ENCODE peak calls at places on chromosomes 4 and X, in four cellular contexts. P, N, D and M are unnamed samples.

GRCh38 chrX:107731831-107732502 is 43.6 kb downstream of the TSC22D3 start:
- DNase-seq in P (peak; percentile 61), N (peak; percentile 70), D (peak; percentile 52), M (no peak)

GRCh38 chrX:50881028-50881427 is 29.5 kb upstream of the BMP15 start:
- DNase-seq in P (no peak), N (no peak), D (no peak), M (no peak)

GRCh38 chr4:143411527-143412480 is 75.1 kb downstream of the GAB1 start:
- DNase-seq in P (no peak), N (no peak), D (no peak), M (no peak)

GRCh38 chrX:110280954-110281353 is 36.9 kb downstream of the AMMECR1 start:
- DNase-seq in P (no peak), N (no peak), D (no peak), M (no peak)

GRCh38 chrX:154082396-154083133 is 15.0 kb downstream of the MECP2 start:
- DNase-seq in P (no peak), N (no peak), D (no peak), M (no peak)

GRCh38 chr4:123577507-123577906 is 180.9 kb downstream of the SPRY1 start:
- DNase-seq in P (no peak), N (no peak), D (no peak), M (no peak)

GRCh38 chr4:169272265-169272886 is 1.6 kb upstream of the SH3RF1 start:
- DNase-seq in P (no peak), N (no peak), D (no peak), M (no peak)

GRCh38 chr4:156169011-156169410 is 215.3 kb upstream of the CTSO start:
- DNase-seq in P (peak; percentile 30), N (no peak), D (peak; percentile 17), M (peak; percentile 3)

GRCh38 chrX:116272328-116272727 is 101.8 kb downstream of the AGTR2 start:
- DNase-seq in P (no peak), N (no peak), D (no peak), M (no peak)

DNA sequence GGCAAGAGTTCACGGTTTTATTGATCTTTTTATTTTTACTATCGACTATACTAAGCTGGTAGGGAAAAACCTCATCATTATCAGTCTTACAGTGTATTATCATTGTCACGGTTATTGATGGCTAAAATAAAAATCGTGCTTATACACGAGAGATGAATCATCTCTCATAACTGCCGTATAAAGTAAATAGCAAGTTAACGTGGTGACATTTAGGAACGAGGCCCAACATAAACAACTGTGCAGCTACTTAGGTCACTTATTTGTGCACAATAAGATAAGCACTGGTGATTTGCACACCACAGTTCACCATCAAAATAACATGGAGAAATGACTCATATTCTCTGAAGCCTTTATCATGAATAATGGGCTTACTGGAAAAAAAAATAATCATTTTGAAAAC is 482.1 kb upstream of the TENM3 start:
- DNase-seq in P (no peak), N (no peak), D (no peak), M (no peak)
- TF ChIP-seq ELF4 in P (no peak), N (no peak), D (no peak), M (no peak)

GRCh38 chr4:7546152-7546808 is 111.5 kb upstream of the PSAPL1 start:
- DNase-seq in P (no peak), N (no peak), D (no peak), M (no peak)

GRCh38 chr4:7542781-7543180 is 108.1 kb upstream of the PSAPL1 start:
- DNase-seq in P (no peak), N (no peak), D (no peak), M (no peak)

GRCh38 chr4:7546809-7547367 is 112.2 kb upstream of the PSAPL1 start:
- DNase-seq in P (no peak), N (no peak), D (no peak), M (no peak)

GRCh38 chr4:7549866-7550265 is 115.1 kb upstream of the PSAPL1 start:
- DNase-seq in P (no peak), N (no peak), D (no peak), M (no peak)

DNA sequence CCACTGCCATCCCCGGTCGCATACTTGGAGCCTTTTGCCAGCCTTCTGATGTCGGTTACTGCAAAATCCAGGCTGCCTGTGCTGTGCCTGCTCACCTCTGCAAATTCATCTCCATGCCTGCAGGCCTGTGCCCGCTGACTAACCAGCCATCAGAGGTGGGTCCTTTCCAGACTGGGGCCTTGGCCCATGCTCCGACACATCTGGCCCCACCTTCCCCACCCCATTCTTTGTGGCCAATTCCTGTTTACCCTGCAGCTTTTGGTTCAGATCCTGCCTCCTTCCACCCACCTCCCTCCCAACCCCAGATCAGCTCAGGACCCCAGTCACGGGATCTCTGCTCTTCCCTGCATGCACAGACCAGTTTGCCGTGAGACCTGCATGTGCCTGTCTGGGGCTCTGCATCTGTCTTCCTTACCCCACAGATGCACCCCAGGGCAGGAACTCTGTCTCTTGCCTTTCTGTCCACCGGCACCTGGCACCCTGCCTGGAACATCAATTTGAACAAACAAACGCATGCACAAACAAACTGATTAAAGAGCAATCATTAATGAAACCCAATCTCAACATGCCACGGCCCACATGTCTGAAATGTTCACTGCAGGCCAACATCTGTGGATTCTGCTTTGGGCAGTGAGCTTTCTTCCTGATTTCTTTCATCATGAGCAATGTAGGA is 112.8 kb upstream of the PSAPL1 start:
- DNase-seq in P (no peak), N (no peak), D (no peak), M (no peak)
- TF ChIP-seq ELF4 in P (no peak), N (no peak), D (no peak), M (no peak)

DNA sequence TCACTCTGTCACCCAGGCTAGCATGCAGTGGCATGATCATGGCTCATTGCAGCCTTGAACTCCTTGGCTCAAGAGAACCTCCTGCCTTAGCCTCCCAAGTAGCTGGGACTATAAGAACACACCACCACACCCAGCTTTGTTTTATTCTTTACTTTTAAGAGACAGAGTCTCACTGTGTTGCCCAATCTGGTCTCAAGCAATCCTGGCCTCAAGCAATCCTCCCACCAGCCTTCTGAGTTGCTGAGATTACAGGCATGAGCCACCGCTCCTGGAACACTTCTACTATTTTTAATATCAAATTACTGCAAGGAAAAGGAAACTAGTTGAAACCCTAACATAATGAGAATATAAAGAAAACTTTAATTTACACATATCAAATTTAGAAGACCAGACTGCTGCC is 85.4 kb downstream of the FAM13A start:
- DNase-seq in P (no peak), N (no peak), D (no peak), M (no peak)
- TF ChIP-seq ELF4 in P (no peak), N (no peak), D (no peak), M (no peak)

GRCh38 chr4:2263701-2264321 is 1.9 kb upstream of the MXD4 start:
- DNase-seq in P (no peak), N (no peak), D (no peak), M (no peak)
- TF ChIP-seq ELF4 in P (no peak), N (no peak), D (no peak), M (no peak)

GRCh38 chr4:24966076-24966475 is 53.2 kb upstream of the CCDC149 start:
- DNase-seq in P (no peak), N (no peak), D (no peak), M (no peak)
- TF ChIP-seq ELF4 in P (no peak), N (no peak), D (no peak), M (no peak)

DNA sequence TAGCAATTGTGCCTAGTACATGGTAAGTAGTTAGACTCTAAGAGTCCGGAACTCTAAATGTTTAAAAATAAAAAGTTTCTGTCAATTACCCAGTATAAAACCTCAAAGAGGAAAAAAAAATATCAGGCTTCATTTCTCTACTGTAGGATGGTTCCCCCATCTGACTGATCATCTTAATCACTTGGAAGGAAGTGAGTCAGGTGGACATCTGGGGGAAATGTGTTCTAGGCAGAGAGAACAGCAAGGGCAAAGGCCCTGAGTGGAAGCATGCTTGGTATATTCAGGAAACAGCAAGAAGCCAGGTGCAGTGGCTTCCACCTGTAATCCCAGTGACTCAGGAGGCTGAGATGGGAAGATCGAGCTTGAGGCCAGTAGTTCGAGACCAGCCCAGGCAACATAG is 2.9 kb upstream of the EIF1AX start:
- DNase-seq in P (no peak), N (no peak), D (no peak), M (no peak)
- TF ChIP-seq ELF4 in P (no peak), N (no peak), D (no peak), M (no peak)

DNA sequence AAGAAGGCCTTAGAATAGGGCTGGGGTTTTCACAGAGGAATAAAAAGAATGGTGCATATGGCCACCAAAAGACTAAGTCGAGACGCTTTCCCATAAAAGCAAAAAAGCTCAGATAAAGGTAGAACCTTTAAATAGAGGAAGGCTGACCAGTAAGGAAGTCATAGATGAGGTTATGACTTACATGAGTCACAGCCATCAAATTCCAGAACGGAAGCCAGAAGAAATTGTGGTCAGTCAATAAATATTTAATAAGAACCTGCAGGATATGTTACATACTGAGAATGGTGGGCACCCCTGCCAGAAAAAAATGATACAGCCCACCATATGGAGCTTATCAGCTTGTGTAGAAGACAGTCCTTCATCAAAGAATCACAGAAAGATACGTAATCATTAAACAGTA is 120.1 kb downstream of the MANBA start:
- DNase-seq in P (no peak), N (no peak), D (no peak), M (no peak)
- TF ChIP-seq ELF4 in P (no peak), N (no peak), D (no peak), M (no peak)

DNA sequence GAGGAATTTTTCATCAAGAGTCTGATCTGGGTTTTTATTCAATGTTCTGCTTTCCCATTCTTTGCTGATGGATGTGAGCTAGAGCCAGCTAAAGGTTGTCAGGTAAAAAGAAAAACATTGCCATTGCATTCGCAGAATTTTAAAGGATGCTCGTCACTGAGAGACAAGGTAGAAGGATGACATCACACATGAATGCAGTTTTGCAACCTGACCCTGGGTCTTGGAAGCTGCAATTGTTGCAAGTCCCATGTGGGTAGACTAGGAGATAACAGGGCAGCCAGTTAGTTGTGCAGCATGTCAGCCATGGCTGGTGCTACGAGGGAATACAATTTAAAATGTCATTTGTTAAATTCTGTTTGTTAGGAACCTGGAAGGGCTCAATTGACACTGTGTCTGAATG is 73.9 kb upstream of the MXRA5 start:
- DNase-seq in P (no peak), N (no peak), D (no peak), M (no peak)
- TF ChIP-seq ELF4 in P (no peak), N (no peak), D (no peak), M (no peak)